ENCODE peak calls at places on chromosomes 4 and X, in seven cellular contexts. One of them, this sample, is unnamed.

GRCh38 chr4:109665783-109666455 is 37.3 kb downstream of the CASP6 start:
- DNase-seq in activated gamma-delta T cell treated with anti-CD3 and anti-CD28 coated beads, Interleukin-2, amount 50 U/mL, for 16 hours: no peak
- DNase-seq in T-cell: no peak
- DNase-seq in NCI-H748 treated with DMSO at 0.1 percent for 48 hours: peak; percentile 39
- DNase-seq in BE2C: no peak
- DNase-seq in ovary: no peak
- DNase-seq in ecto neural progenitor cell: no peak
- DNase-seq in this sample: no peak

GRCh38 chr4:107472265-107472948 is 247.6 kb downstream of the PAPSS1 start:
- DNase-seq in activated gamma-delta T cell treated with anti-CD3 and anti-CD28 coated beads, Interleukin-2, amount 50 U/mL, for 16 hours: no peak
- DNase-seq in T-cell: no peak
- DNase-seq in NCI-H748 treated with DMSO at 0.1 percent for 48 hours: no peak
- DNase-seq in BE2C: no peak
- DNase-seq in ovary: no peak
- DNase-seq in ecto neural progenitor cell: no peak
- DNase-seq in this sample: no peak

GRCh38 chr4:184203300-184203699 is 14.4 kb downstream of the ENPP6 start:
- DNase-seq in activated gamma-delta T cell treated with anti-CD3 and anti-CD28 coated beads, Interleukin-2, amount 50 U/mL, for 16 hours: no peak
- DNase-seq in T-cell: no peak
- DNase-seq in NCI-H748 treated with DMSO at 0.1 percent for 48 hours: no peak
- DNase-seq in BE2C: no peak
- DNase-seq in ovary: no peak
- DNase-seq in ecto neural progenitor cell: no peak
- DNase-seq in this sample: no peak

GRCh38 chr4:119105605-119106004 is 30.0 kb upstream of the MYOZ2 start:
- DNase-seq in activated gamma-delta T cell treated with anti-CD3 and anti-CD28 coated beads, Interleukin-2, amount 50 U/mL, for 16 hours: no peak
- DNase-seq in T-cell: no peak
- DNase-seq in NCI-H748 treated with DMSO at 0.1 percent for 48 hours: no peak
- DNase-seq in BE2C: no peak
- DNase-seq in ovary: no peak
- DNase-seq in ecto neural progenitor cell: no peak
- DNase-seq in this sample: no peak

GRCh38 chr4:80071643-80072606 is 1.1 kb downstream of the ANTXR2 start:
- DNase-seq in activated gamma-delta T cell treated with anti-CD3 and anti-CD28 coated beads, Interleukin-2, amount 50 U/mL, for 16 hours: peak; percentile 35
- DNase-seq in T-cell: peak; percentile 46
- DNase-seq in NCI-H748 treated with DMSO at 0.1 percent for 48 hours: peak; percentile 9
- DNase-seq in BE2C: peak; percentile 63
- DNase-seq in ovary: peak; percentile 63
- DNase-seq in ecto neural progenitor cell: peak; percentile 73
- DNase-seq in this sample: peak; percentile 85

GRCh38 chrX:115898382-115899001 is 272.1 kb upstream of the AGTR2 start:
- DNase-seq in activated gamma-delta T cell treated with anti-CD3 and anti-CD28 coated beads, Interleukin-2, amount 50 U/mL, for 16 hours: peak; percentile 30
- DNase-seq in T-cell: no peak
- DNase-seq in NCI-H748 treated with DMSO at 0.1 percent for 48 hours: no peak
- DNase-seq in BE2C: peak; percentile 73
- DNase-seq in ovary: peak; percentile 56
- DNase-seq in ecto neural progenitor cell: no peak
- DNase-seq in this sample: peak; percentile 85

GRCh38 chr4:2252530-2252924 is 9.4 kb downstream of the MXD4 start:
- DNase-seq in activated gamma-delta T cell treated with anti-CD3 and anti-CD28 coated beads, Interleukin-2, amount 50 U/mL, for 16 hours: no peak
- DNase-seq in T-cell: no peak
- DNase-seq in NCI-H748 treated with DMSO at 0.1 percent for 48 hours: no peak
- DNase-seq in BE2C: no peak
- DNase-seq in ovary: peak; percentile 6
- DNase-seq in ecto neural progenitor cell: no peak
- DNase-seq in this sample: no peak

GRCh38 chr4:64882311-64883086 is 473.2 kb upstream of the TECRL start:
- DNase-seq in activated gamma-delta T cell treated with anti-CD3 and anti-CD28 coated beads, Interleukin-2, amount 50 U/mL, for 16 hours: no peak
- DNase-seq in T-cell: no peak
- DNase-seq in NCI-H748 treated with DMSO at 0.1 percent for 48 hours: no peak
- DNase-seq in BE2C: peak; percentile 10
- DNase-seq in ovary: no peak
- DNase-seq in ecto neural progenitor cell: no peak
- DNase-seq in this sample: peak; percentile 42

GRCh38 chrX:104045642-104046041 is 5.9 kb downstream of the H2BW2 start:
- DNase-seq in activated gamma-delta T cell treated with anti-CD3 and anti-CD28 coated beads, Interleukin-2, amount 50 U/mL, for 16 hours: no peak
- DNase-seq in T-cell: no peak
- DNase-seq in NCI-H748 treated with DMSO at 0.1 percent for 48 hours: no peak
- DNase-seq in BE2C: no peak
- DNase-seq in ovary: no peak
- DNase-seq in ecto neural progenitor cell: no peak
- DNase-seq in this sample: no peak

GRCh38 chr4:159229164-159229563 is 126.3 kb downstream of the RAPGEF2 start:
- DNase-seq in activated gamma-delta T cell treated with anti-CD3 and anti-CD28 coated beads, Interleukin-2, amount 50 U/mL, for 16 hours: no peak
- DNase-seq in T-cell: no peak
- DNase-seq in NCI-H748 treated with DMSO at 0.1 percent for 48 hours: no peak
- DNase-seq in BE2C: no peak
- DNase-seq in ovary: no peak
- DNase-seq in ecto neural progenitor cell: peak; percentile 52
- DNase-seq in this sample: no peak

GRCh38 chr4:144565558-144566195 is 80.3 kb upstream of the HHIP start:
- DNase-seq in activated gamma-delta T cell treated with anti-CD3 and anti-CD28 coated beads, Interleukin-2, amount 50 U/mL, for 16 hours: no peak
- DNase-seq in T-cell: no peak
- DNase-seq in NCI-H748 treated with DMSO at 0.1 percent for 48 hours: no peak
- DNase-seq in BE2C: no peak
- DNase-seq in ovary: no peak
- DNase-seq in ecto neural progenitor cell: no peak
- DNase-seq in this sample: no peak

GRCh38 chr4:16544251-16544721 is 318.0 kb upstream of the TAPT1 start:
- DNase-seq in activated gamma-delta T cell treated with anti-CD3 and anti-CD28 coated beads, Interleukin-2, amount 50 U/mL, for 16 hours: no peak
- DNase-seq in T-cell: no peak
- DNase-seq in NCI-H748 treated with DMSO at 0.1 percent for 48 hours: no peak
- DNase-seq in BE2C: no peak
- DNase-seq in ovary: peak; percentile 14
- DNase-seq in ecto neural progenitor cell: no peak
- DNase-seq in this sample: no peak

GRCh38 chr4:16157609-16158503 is 68.4 kb downstream of the TAPT1 start:
- DNase-seq in activated gamma-delta T cell treated with anti-CD3 and anti-CD28 coated beads, Interleukin-2, amount 50 U/mL, for 16 hours: no peak
- DNase-seq in T-cell: no peak
- DNase-seq in NCI-H748 treated with DMSO at 0.1 percent for 48 hours: no peak
- DNase-seq in BE2C: no peak
- DNase-seq in ovary: no peak
- DNase-seq in ecto neural progenitor cell: peak; percentile 57
- DNase-seq in this sample: no peak

GRCh38 chr4:41632481-41633073 is 94.6 kb downstream of the LIMCH1 start:
- DNase-seq in activated gamma-delta T cell treated with anti-CD3 and anti-CD28 coated beads, Interleukin-2, amount 50 U/mL, for 16 hours: no peak
- DNase-seq in T-cell: no peak
- DNase-seq in NCI-H748 treated with DMSO at 0.1 percent for 48 hours: no peak
- DNase-seq in BE2C: no peak
- DNase-seq in ovary: no peak
- DNase-seq in ecto neural progenitor cell: no peak
- DNase-seq in this sample: no peak

GRCh38 chr4:186840771-186841301 is 117.2 kb upstream of the FAT1 start:
- DNase-seq in activated gamma-delta T cell treated with anti-CD3 and anti-CD28 coated beads, Interleukin-2, amount 50 U/mL, for 16 hours: no peak
- DNase-seq in T-cell: no peak
- DNase-seq in NCI-H748 treated with DMSO at 0.1 percent for 48 hours: no peak
- DNase-seq in BE2C: no peak
- DNase-seq in ovary: peak; percentile 32
- DNase-seq in ecto neural progenitor cell: no peak
- DNase-seq in this sample: peak; percentile 78

GRCh38 chr4:133151301-133151680 is 2.2 kb downstream of the PCDH10 start:
- DNase-seq in activated gamma-delta T cell treated with anti-CD3 and anti-CD28 coated beads, Interleukin-2, amount 50 U/mL, for 16 hours: no peak
- DNase-seq in T-cell: no peak
- DNase-seq in NCI-H748 treated with DMSO at 0.1 percent for 48 hours: peak; percentile 47
- DNase-seq in BE2C: peak; percentile 70
- DNase-seq in ovary: no peak
- DNase-seq in ecto neural progenitor cell: peak; percentile 62
- DNase-seq in this sample: no peak

GRCh38 chr4:39591290-39591689 is 47.4 kb downstream of the SMIM14 start:
- DNase-seq in activated gamma-delta T cell treated with anti-CD3 and anti-CD28 coated beads, Interleukin-2, amount 50 U/mL, for 16 hours: no peak
- DNase-seq in T-cell: no peak
- DNase-seq in NCI-H748 treated with DMSO at 0.1 percent for 48 hours: peak; percentile 5
- DNase-seq in BE2C: peak; percentile 34
- DNase-seq in ovary: no peak
- DNase-seq in ecto neural progenitor cell: no peak
- DNase-seq in this sample: no peak

GRCh38 chr4:176939445-176939844 is 146.7 kb upstream of the VEGFC start:
- DNase-seq in activated gamma-delta T cell treated with anti-CD3 and anti-CD28 coated beads, Interleukin-2, amount 50 U/mL, for 16 hours: no peak
- DNase-seq in T-cell: no peak
- DNase-seq in NCI-H748 treated with DMSO at 0.1 percent for 48 hours: no peak
- DNase-seq in BE2C: no peak
- DNase-seq in ovary: no peak
- DNase-seq in ecto neural progenitor cell: no peak
- DNase-seq in this sample: no peak

GRCh38 chrX:110265624-110266023 is 52.3 kb downstream of the AMMECR1 start:
- DNase-seq in activated gamma-delta T cell treated with anti-CD3 and anti-CD28 coated beads, Interleukin-2, amount 50 U/mL, for 16 hours: no peak
- DNase-seq in T-cell: no peak
- DNase-seq in NCI-H748 treated with DMSO at 0.1 percent for 48 hours: no peak
- DNase-seq in BE2C: no peak
- DNase-seq in ovary: no peak
- DNase-seq in ecto neural progenitor cell: no peak
- DNase-seq in this sample: no peak

This sample was measured in posterior vena cava.